ENCODE peak calls at places on chromosomes 1 and 21, in nine cellular contexts. H, G, Z, U, S, Q, N, T and I are unnamed samples. For H3K4me1, the result is how much of the 10 kb centered on the place peaks cover.

GRCh38 chr1:241672301-241672700 is 20.2 kb downstream of the WDR64 start:
- DNase-seq in H (no peak), G (no peak), Z (no peak), U (no peak), S (no peak), Q (no peak), N (no peak), T (no peak), I (no peak)

GRCh38 chr1:50237081-50237480 is 128.4 kb downstream of the ELAVL4 start:
- DNase-seq in H (no peak), G (no peak), Z (no peak), U (no peak), S (no peak), Q (no peak), N (no peak), T (no peak), I (no peak)

GRCh38 chr1:2867087-2867425 is 65.6 kb upstream of the TTC34 start:
- DNase-seq in H (no peak), G (no peak), Z (no peak), U (no peak), S (no peak), Q (no peak), N (no peak), T (no peak), I (no peak)

GRCh38 chr1:56409112-56409691 is 170.2 kb downstream of the PLPP3 start:
- DNase-seq in H (peak), G (no peak), Z (peak), U (no peak), S (no peak), Q (no peak), N (no peak), T (no peak), I (no peak)

GRCh38 chr1:24914226-24915069 is 15.6 kb downstream of the RUNX3 start:
- DNase-seq in H (no peak), G (no peak), Z (no peak), U (no peak), S (no peak), Q (peak), N (no peak), T (peak), I (peak)

GRCh38 chr1:53690411-53690810 is 48.6 kb downstream of the GLIS1 start:
- DNase-seq in H (no peak), G (no peak), Z (no peak), U (no peak), S (no peak), Q (no peak), N (no peak), T (peak), I (no peak)

GRCh38 chr1:41936107-41936506 is 17.4 kb upstream of the HIVEP3 start:
- DNase-seq in H (no peak), G (no peak), Z (no peak), U (no peak), S (no peak), Q (no peak), N (no peak), T (peak), I (no peak)

GRCh38 chr1:13543927-13544556 is 30.2 kb upstream of the LRRC38 start:
- DNase-seq in H (no peak), G (peak), Z (no peak), U (peak), S (peak), Q (peak), N (no peak), T (peak), I (peak)

GRCh38 chr1:161733526-161733925 is 12.2 kb downstream of the FCRLB start:
- DNase-seq in H (no peak), G (no peak), Z (no peak), U (no peak), S (no peak), Q (no peak), N (no peak), T (peak), I (no peak)

GRCh38 chr1:180530501-180530900 is 28.1 kb upstream of the ACBD6 start:
- DNase-seq in H (no peak), G (no peak), Z (peak), U (no peak), S (no peak), Q (no peak), N (no peak), T (peak), I (peak)

GRCh38 chr21:33268736-33269441 is 2.7 kb downstream of the IL10RB start:
- DNase-seq in H (no peak), G (no peak), Z (peak), U (no peak), S (peak), Q (no peak), N (no peak), T (no peak), I (no peak)

GRCh38 chr1:167057297-167057688 is 32.9 kb downstream of the GPA33 start:
- DNase-seq in H (peak), G (peak), Z (no peak), U (peak), S (peak), Q (no peak), N (no peak), T (peak), I (peak)

GRCh38 chr1:34262454-34262853 is 85.7 kb downstream of the C1orf94 start:
- DNase-seq in H (no peak), G (no peak), Z (no peak), U (no peak), S (no peak), Q (no peak), N (no peak), T (no peak), I (no peak)

GRCh38 chr1:184574588-184574987 is 180.1 kb downstream of the EDEM3 start:
- DNase-seq in H (no peak), G (peak), Z (no peak), U (peak), S (no peak), Q (no peak), N (no peak), T (no peak), I (no peak)

GRCh38 chr1:110897685-110898084 is 24.7 kb downstream of the CD53 start:
- DNase-seq in H (no peak), G (no peak), Z (no peak), U (no peak), S (no peak), Q (no peak), N (no peak), T (no peak), I (no peak)
- H3K4me1 ChIP-seq in H (under half), G (under half), Z (under half), U (under half), S (under half), Q (under half), N (under half), T (under half), I (under half)

DNA sequence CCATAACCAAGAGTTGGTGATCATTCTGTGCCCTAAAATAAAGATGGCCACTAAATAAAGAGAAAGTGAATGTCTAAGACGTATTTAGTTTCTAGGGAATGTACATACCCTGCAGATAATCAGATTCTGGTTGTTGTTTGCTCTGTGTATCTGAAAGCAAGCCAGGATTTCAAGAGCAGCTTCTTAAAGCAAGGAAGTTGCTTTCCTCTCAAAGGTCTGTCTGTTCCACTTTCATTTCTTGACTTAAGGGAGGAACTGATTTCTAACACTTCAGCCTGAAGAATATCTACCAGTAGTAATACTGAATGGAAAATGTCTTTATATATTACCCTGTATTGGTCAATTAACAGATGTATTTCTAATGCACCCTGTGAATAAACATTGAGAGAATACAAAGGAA is 88.8 kb downstream of the KIF1B start:
- DNase-seq in H (no peak), G (no peak), Z (no peak), U (no peak), S (no peak), Q (no peak), N (no peak), T (no peak), I (no peak)
- H3K4me1 ChIP-seq in H (under half), G (under half), Z (under half), U (under half), S (under half), Q (under half), N (under half), T (under half), I (under half)

DNA sequence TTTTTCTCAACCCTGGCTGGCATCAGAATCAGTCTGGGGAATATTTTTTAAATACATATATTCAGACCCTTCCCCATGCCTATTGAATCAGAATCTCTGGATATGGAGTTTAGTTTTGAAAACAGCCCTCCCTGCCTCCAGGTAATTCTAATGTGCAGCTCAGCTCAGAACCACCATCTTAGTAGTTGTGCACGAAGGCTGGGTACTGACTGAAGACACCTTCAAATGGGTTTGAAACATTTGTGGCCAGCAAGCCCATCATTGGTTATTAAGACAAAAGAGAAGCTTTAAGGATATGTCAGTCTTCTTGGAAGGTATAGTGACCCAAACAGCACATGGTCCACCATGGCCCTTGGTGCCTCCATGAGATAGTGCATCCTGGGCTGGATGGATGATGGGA is 7.1 kb downstream of the LRRC8D start:
- DNase-seq in H (no peak), G (no peak), Z (no peak), U (no peak), S (no peak), Q (no peak), N (no peak), T (no peak), I (no peak)
- H3K4me1 ChIP-seq in H (under half), G (under half), Z (under half), U (under half), S (under half), Q (under half), N (under half), T (under half), I (under half)

DNA sequence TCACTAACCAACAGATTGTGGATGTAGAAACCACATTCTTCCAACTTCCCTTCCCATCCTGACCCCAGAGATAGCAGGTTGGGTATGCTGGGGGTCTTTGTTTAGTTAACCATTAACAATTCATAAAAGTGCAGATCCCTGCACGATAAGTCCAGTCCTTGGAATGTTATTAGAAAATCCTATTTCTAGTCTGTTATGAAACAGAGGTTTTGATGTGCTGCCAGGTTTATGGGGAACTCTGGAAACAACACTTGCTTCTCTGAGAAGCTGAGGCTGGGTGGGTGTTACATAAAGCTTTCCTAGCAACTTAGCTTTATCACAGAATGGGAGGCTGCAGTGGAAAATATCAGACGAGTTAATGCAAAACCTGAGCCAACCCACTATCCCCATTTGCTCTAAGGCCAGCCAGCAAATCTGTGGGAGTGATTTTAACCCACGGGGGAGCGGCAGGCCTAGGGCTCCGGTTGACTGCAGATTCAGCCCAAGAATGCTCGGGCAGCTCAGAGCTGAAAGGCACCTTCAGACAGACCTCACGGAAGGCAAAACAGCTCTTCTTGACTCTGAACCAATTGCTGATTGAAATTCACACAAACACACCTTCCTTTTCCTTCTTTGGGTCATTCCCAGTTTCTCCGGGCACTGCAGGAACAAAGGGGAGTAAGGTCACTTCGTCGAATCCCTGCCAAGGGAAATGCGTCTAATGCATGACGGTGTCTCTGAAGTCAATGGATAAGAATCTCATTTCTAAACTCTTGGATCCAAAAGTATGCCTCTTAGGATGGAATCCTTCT is 111.7 kb upstream of the IRF2BP2 start:
- DNase-seq in H (no peak), G (no peak), Z (peak), U (no peak), S (peak), Q (peak), N (peak), T (peak), I (no peak)
- H3K4me1 ChIP-seq in H (half or more), G (under half), Z (half or more), U (half or more), S (half or more), Q (half or more), N (half or more), T (under half), I (under half)

GRCh38 chr1:1024421-1025415 is 4.8 kb downstream of the AGRN start:
- DNase-seq in H (no peak), G (no peak), Z (peak), U (peak), S (no peak), Q (no peak), N (no peak), T (peak), I (no peak)
- H3K4me1 ChIP-seq in H (under half), G (under half), Z (under half), U (under half), S (under half), Q (under half), N (under half), T (under half), I (under half)

GRCh38 chr1:207863893-207864535 is 46.9 kb downstream of the CD34 start:
- DNase-seq in H (peak), G (no peak), Z (no peak), U (no peak), S (peak), Q (no peak), N (peak), T (no peak), I (no peak)

GRCh38 chr1:207860531-207860930 is 50.4 kb downstream of the CD34 start:
- DNase-seq in H (no peak), G (no peak), Z (no peak), U (no peak), S (no peak), Q (no peak), N (peak), T (no peak), I (no peak)

GRCh38 chr1:207858806-207859205 is 52.1 kb downstream of the CD34 start:
- DNase-seq in H (no peak), G (no peak), Z (no peak), U (no peak), S (peak), Q (no peak), N (peak), T (no peak), I (no peak)

GRCh38 chr1:207862241-207862787 is 48.6 kb downstream of the CD34 start:
- DNase-seq in H (no peak), G (no peak), Z (no peak), U (no peak), S (no peak), Q (no peak), N (no peak), T (no peak), I (no peak)

GRCh38 chr1:207861442-207862177 is 49.3 kb downstream of the CD34 start:
- DNase-seq in H (peak), G (no peak), Z (no peak), U (no peak), S (peak), Q (no peak), N (peak), T (peak), I (no peak)
- H3K4me1 ChIP-seq in H (half or more), G (under half), Z (under half), U (under half), S (under half), Q (under half), N (under half), T (under half), I (under half)

GRCh38 chr1:202982715-202983435 is 15.8 kb upstream of the CYB5R1 start:
- DNase-seq in H (no peak), G (no peak), Z (no peak), U (no peak), S (no peak), Q (no peak), N (no peak), T (no peak), I (peak)
- H3K4me1 ChIP-seq in H (under half), G (under half), Z (under half), U (under half), S (under half), Q (under half), N (under half), T (under half), I (under half)

GRCh38 chr1:115706774-115707425 is 61.6 kb downstream of the CASQ2 start:
- DNase-seq in H (peak), G (peak), Z (no peak), U (peak), S (no peak), Q (no peak), N (no peak), T (peak), I (peak)
- H3K4me1 ChIP-seq in H (under half), G (under half), Z (under half), U (under half), S (under half), Q (under half), N (under half), T (under half), I (under half)

GRCh38 chr1:183103577-183103976 is 80.4 kb downstream of the LAMC1 start:
- DNase-seq in H (no peak), G (no peak), Z (no peak), U (no peak), S (no peak), Q (no peak), N (no peak), T (no peak), I (no peak)

GRCh38 chr1:183103141-183103540 is 79.9 kb downstream of the LAMC1 start:
- DNase-seq in H (no peak), G (no peak), Z (no peak), U (no peak), S (no peak), Q (no peak), N (no peak), T (no peak), I (no peak)

GRCh38 chr1:183100575-183100974 is 77.4 kb downstream of the LAMC1 start:
- DNase-seq in H (no peak), G (no peak), Z (no peak), U (no peak), S (no peak), Q (no peak), N (no peak), T (no peak), I (no peak)

GRCh38 chr1:183101081-183101480 is 77.9 kb downstream of the LAMC1 start:
- DNase-seq in H (no peak), G (no peak), Z (no peak), U (no peak), S (no peak), Q (no peak), N (no peak), T (peak), I (no peak)

DNA sequence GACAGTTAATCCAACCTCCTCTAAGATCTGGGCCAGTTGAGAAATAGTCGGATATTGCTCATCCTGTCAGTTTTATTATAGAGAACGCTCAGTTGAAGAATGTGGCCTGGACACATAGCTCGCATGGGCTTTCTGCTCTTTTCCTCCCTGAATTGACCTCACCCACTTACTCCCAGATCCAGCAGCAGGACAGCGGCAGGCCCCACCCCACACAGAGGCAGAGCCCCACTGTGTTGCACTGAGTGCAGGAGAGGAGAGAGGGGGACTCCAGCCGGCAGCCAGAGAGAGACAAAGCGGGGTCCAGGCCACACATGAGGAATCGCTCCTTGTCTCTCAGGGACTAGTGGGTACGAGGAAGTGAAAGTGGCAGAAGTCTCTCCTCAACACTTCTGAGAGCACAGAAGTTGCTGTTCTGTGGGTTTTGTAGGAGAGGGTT is 78.6 kb downstream of the LAMC1 start:
- DNase-seq in H (no peak), G (no peak), Z (no peak), U (peak), S (no peak), Q (no peak), N (no peak), T (no peak), I (no peak)
- H3K4me1 ChIP-seq in H (under half), G (under half), Z (under half), U (under half), S (under half), Q (under half), N (under half), T (under half), I (under half)

DNA sequence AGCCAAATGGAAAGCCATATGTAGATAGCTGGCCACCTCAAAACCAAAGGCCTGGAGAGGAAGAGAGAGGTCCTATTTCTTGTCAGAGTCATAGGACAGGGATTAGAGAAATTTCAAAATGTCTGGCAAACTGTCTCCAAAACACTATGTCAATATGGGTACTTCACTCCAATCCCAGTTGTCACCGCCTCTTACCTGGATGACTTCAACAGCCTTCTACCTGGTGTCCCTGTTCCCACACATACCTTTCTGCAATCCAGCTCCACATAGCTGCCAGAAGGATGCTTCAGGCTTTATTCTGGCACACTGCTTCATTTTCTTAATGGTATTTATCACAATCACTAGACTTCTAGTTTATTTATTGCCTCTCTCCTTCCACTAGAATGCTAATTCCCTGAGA is 14.5 kb downstream of the PTGER3 start:
- DNase-seq in H (no peak), G (no peak), Z (no peak), U (no peak), S (no peak), Q (no peak), N (no peak), T (no peak), I (no peak)
- H3K4me1 ChIP-seq in H (under half), G (under half), Z (under half), U (under half), S (under half), Q (under half), N (under half), T (under half), I (under half)